ENCODE peak calls at places on chromosomes 1 and 21, in eight cellular contexts. One of them, this sample, is unnamed.

GRCh38 chr1:181150273-181150672 is 61.8 kb downstream of the IER5 start:
- DNase-seq in tibial artery: no peak
- DNase-seq in GM13977: no peak
- DNase-seq in IMR-90: no peak
- DNase-seq in left ventricle myocardium inferior: no peak
- DNase-seq in K562: no peak
- DNase-seq in GM06990: no peak
- DNase-seq in stomach: no peak
- DNase-seq in this sample: no peak

GRCh38 chr1:227935826-227936225 is 11.9 kb downstream of the WNT9A start:
- DNase-seq in tibial artery: no peak
- DNase-seq in IMR-90: no peak
- DNase-seq in left ventricle myocardium inferior: no peak
- DNase-seq in stomach: no peak
- DNase-seq in K562: no peak
- DNase-seq in GM13977: no peak
- DNase-seq in GM06990: no peak
- DNase-seq in this sample: no peak

GRCh38 chr21:45052960-45053359 is 21.4 kb upstream of the ADARB1 start:
- DNase-seq in left ventricle myocardium inferior: no peak
- DNase-seq in stomach: no peak
- DNase-seq in K562: no peak
- DNase-seq in GM13977: no peak
- DNase-seq in GM06990: no peak
- DNase-seq in IMR-90: no peak
- DNase-seq in tibial artery: no peak
- DNase-seq in this sample: no peak

GRCh38 chr1:2233997-2234761 is 6.1 kb downstream of the SKI start:
- DNase-seq in GM13977: peak; percentile 72
- DNase-seq in IMR-90: peak; percentile 87
- DNase-seq in stomach: peak; percentile 77
- DNase-seq in tibial artery: peak; percentile 97
- DNase-seq in K562: no peak
- DNase-seq in GM06990: no peak
- DNase-seq in left ventricle myocardium inferior: peak; percentile 89
- DNase-seq in this sample: peak; percentile 88

GRCh38 chr1:229466887-229467286 is 33.0 kb upstream of the ACTA1 start:
- DNase-seq in tibial artery: no peak
- DNase-seq in GM06990: no peak
- DNase-seq in K562: no peak
- DNase-seq in left ventricle myocardium inferior: no peak
- DNase-seq in IMR-90: no peak
- DNase-seq in GM13977: no peak
- DNase-seq in stomach: no peak
- DNase-seq in this sample: no peak

GRCh38 chr1:233897325-233898162 is 6.9 kb upstream of the SLC35F3 start:
- DNase-seq in IMR-90: no peak
- DNase-seq in tibial artery: no peak
- DNase-seq in GM13977: peak; percentile 58
- DNase-seq in K562: no peak
- DNase-seq in stomach: no peak
- DNase-seq in left ventricle myocardium inferior: no peak
- DNase-seq in GM06990: peak; percentile 41
- DNase-seq in this sample: no peak

GRCh38 chr1:230026139-230026538 is 40.9 kb upstream of the GALNT2 start:
- DNase-seq in K562: no peak
- DNase-seq in GM06990: no peak
- DNase-seq in stomach: no peak
- DNase-seq in IMR-90: no peak
- DNase-seq in left ventricle myocardium inferior: no peak
- DNase-seq in GM13977: no peak
- DNase-seq in tibial artery: no peak
- DNase-seq in this sample: no peak

GRCh38 chr1:226825037-226825745 is 45.2 kb upstream of the PSEN2 start:
- DNase-seq in tibial artery: no peak
- DNase-seq in left ventricle myocardium inferior: no peak
- DNase-seq in GM13977: peak; percentile 25
- DNase-seq in K562: no peak
- DNase-seq in stomach: no peak
- DNase-seq in GM06990: peak; percentile 57
- DNase-seq in IMR-90: no peak
- DNase-seq in this sample: no peak

GRCh38 chr1:201032408-201032807 is 8.9 kb upstream of the KIF21B start:
- DNase-seq in GM13977: no peak
- DNase-seq in stomach: no peak
- DNase-seq in IMR-90: no peak
- DNase-seq in tibial artery: no peak
- DNase-seq in K562: no peak
- DNase-seq in GM06990: no peak
- DNase-seq in left ventricle myocardium inferior: no peak
- DNase-seq in this sample: no peak

GRCh38 chr1:155038602-155039307 is 5.1 kb downstream of the DCST1 start:
- DNase-seq in GM13977: no peak
- DNase-seq in left ventricle myocardium inferior: no peak
- DNase-seq in K562: no peak
- DNase-seq in tibial artery: no peak
- DNase-seq in IMR-90: peak; percentile 19
- DNase-seq in stomach: peak; percentile 61
- DNase-seq in GM06990: no peak
- DNase-seq in this sample: peak; percentile 16

GRCh38 chr1:22500058-22500457 is 48.4 kb downstream of the ZBTB40 start:
- DNase-seq in tibial artery: no peak
- DNase-seq in stomach: no peak
- DNase-seq in K562: no peak
- DNase-seq in GM13977: no peak
- DNase-seq in left ventricle myocardium inferior: no peak
- DNase-seq in GM06990: no peak
- DNase-seq in IMR-90: no peak
- DNase-seq in this sample: no peak

GRCh38 chr1:54180666-54181360 is 19.0 kb downstream of the CYB5RL start:
- DNase-seq in K562: no peak
- DNase-seq in stomach: no peak
- DNase-seq in tibial artery: no peak
- DNase-seq in GM06990: no peak
- DNase-seq in GM13977: no peak
- DNase-seq in left ventricle myocardium inferior: no peak
- DNase-seq in IMR-90: no peak
- DNase-seq in this sample: no peak

GRCh38 chr21:39644069-39644468 is 31.3 kb downstream of the B3GALT5 start:
- DNase-seq in GM13977: no peak
- DNase-seq in GM06990: no peak
- DNase-seq in stomach: no peak
- DNase-seq in IMR-90: no peak
- DNase-seq in left ventricle myocardium inferior: no peak
- DNase-seq in tibial artery: no peak
- DNase-seq in K562: no peak
- DNase-seq in this sample: no peak

GRCh38 chr1:18373882-18374493 is 106.7 kb upstream of the KLHDC7A start:
- DNase-seq in IMR-90: no peak
- DNase-seq in K562: peak; percentile 72
- DNase-seq in stomach: no peak
- DNase-seq in GM06990: no peak
- DNase-seq in left ventricle myocardium inferior: no peak
- DNase-seq in GM13977: peak; percentile 50
- DNase-seq in tibial artery: no peak
- DNase-seq in this sample: no peak

GRCh38 chr1:234907585-234908457 is 220.8 kb downstream of the TOMM20 start:
- DNase-seq in stomach: no peak
- DNase-seq in left ventricle myocardium inferior: no peak
- DNase-seq in IMR-90: peak; percentile 79
- DNase-seq in GM13977: no peak
- DNase-seq in K562: no peak
- DNase-seq in tibial artery: no peak
- DNase-seq in GM06990: no peak
- DNase-seq in this sample: peak; percentile 67

GRCh38 chr21:44985441-44986401 is 45.9 kb downstream of the SLX9 start:
- DNase-seq in IMR-90: no peak
- DNase-seq in left ventricle myocardium inferior: peak; percentile 12
- DNase-seq in GM06990: no peak
- DNase-seq in tibial artery: peak; percentile 19
- DNase-seq in K562: no peak
- DNase-seq in GM13977: no peak
- DNase-seq in stomach: no peak
- DNase-seq in this sample: no peak

GRCh38 chr1:225812488-225813249 is 2.7 kb downstream of the EPHX1 start:
- DNase-seq in tibial artery: no peak
- DNase-seq in IMR-90: no peak
- DNase-seq in K562: no peak
- DNase-seq in GM13977: no peak
- DNase-seq in left ventricle myocardium inferior: no peak
- DNase-seq in stomach: no peak
- DNase-seq in GM06990: no peak
- DNase-seq in this sample: no peak

GRCh38 chr1:162304736-162305135 is 71.9 kb downstream of the SPATA46 start:
- DNase-seq in GM06990: no peak
- DNase-seq in left ventricle myocardium inferior: no peak
- DNase-seq in tibial artery: no peak
- DNase-seq in GM13977: no peak
- DNase-seq in IMR-90: no peak
- DNase-seq in stomach: no peak
- DNase-seq in K562: no peak
- DNase-seq in this sample: no peak

GRCh38 chr1:27508139-27508665 is 18.2 kb upstream of the WASF2 start:
- DNase-seq in left ventricle myocardium inferior: no peak
- DNase-seq in K562: peak; percentile 72
- DNase-seq in tibial artery: no peak
- DNase-seq in GM13977: no peak
- DNase-seq in stomach: no peak
- DNase-seq in GM06990: no peak
- DNase-seq in IMR-90: no peak
- DNase-seq in this sample: no peak

GRCh38 chr1:1093610-1093943 is 19.5 kb upstream of the RNF223 start:
- DNase-seq in stomach: no peak
- DNase-seq in tibial artery: peak; percentile 3
- DNase-seq in K562: no peak
- DNase-seq in GM06990: no peak
- DNase-seq in IMR-90: no peak
- DNase-seq in GM13977: no peak
- DNase-seq in left ventricle myocardium inferior: no peak
- DNase-seq in this sample: no peak

GRCh38 chr1:162649606-162650005 is 17.3 kb downstream of the DDR2 start:
- DNase-seq in left ventricle myocardium inferior: no peak
- DNase-seq in tibial artery: no peak
- DNase-seq in IMR-90: no peak
- DNase-seq in K562: no peak
- DNase-seq in GM13977: no peak
- DNase-seq in GM06990: no peak
- DNase-seq in stomach: no peak
- DNase-seq in this sample: no peak

GRCh38 chr1:184051138-184051484 is 419 bp upstream of the TSEN15 start:
- DNase-seq in left ventricle myocardium inferior: no peak
- DNase-seq in stomach: no peak
- DNase-seq in K562: no peak
- DNase-seq in GM13977: no peak
- DNase-seq in tibial artery: no peak
- DNase-seq in GM06990: no peak
- DNase-seq in IMR-90: no peak
- DNase-seq in this sample: no peak

GRCh38 chr21:43191971-43192370 is 23.2 kb downstream of the CRYAA start:
- DNase-seq in left ventricle myocardium inferior: no peak
- DNase-seq in stomach: no peak
- DNase-seq in GM06990: no peak
- DNase-seq in tibial artery: no peak
- DNase-seq in K562: no peak
- DNase-seq in GM13977: no peak
- DNase-seq in IMR-90: no peak
- DNase-seq in this sample: no peak

GRCh38 chr1:247078315-247079140 is at the start of gene ZNF670:
- DNase-seq in GM06990: peak; percentile 89
- DNase-seq in left ventricle myocardium inferior: peak; percentile 96
- DNase-seq in tibial artery: peak; percentile 98
- DNase-seq in IMR-90: peak; percentile 94
- DNase-seq in GM13977: peak; percentile 94
- DNase-seq in K562: peak; percentile 98
- DNase-seq in stomach: peak; percentile 96
- DNase-seq in this sample: peak; percentile 88
- TF ChIP-seq CTCF in GM06990: no peak
- TF ChIP-seq CTCF in left ventricle myocardium inferior: no peak
- TF ChIP-seq CTCF in tibial artery: no peak
- TF ChIP-seq CTCF in IMR-90: no peak
- TF ChIP-seq CTCF in GM13977: peak; percentile 0
- TF ChIP-seq CTCF in K562: peak; percentile 34
- TF ChIP-seq CTCF in stomach: no peak
- TF ChIP-seq CTCF in this sample: no peak

DNA sequence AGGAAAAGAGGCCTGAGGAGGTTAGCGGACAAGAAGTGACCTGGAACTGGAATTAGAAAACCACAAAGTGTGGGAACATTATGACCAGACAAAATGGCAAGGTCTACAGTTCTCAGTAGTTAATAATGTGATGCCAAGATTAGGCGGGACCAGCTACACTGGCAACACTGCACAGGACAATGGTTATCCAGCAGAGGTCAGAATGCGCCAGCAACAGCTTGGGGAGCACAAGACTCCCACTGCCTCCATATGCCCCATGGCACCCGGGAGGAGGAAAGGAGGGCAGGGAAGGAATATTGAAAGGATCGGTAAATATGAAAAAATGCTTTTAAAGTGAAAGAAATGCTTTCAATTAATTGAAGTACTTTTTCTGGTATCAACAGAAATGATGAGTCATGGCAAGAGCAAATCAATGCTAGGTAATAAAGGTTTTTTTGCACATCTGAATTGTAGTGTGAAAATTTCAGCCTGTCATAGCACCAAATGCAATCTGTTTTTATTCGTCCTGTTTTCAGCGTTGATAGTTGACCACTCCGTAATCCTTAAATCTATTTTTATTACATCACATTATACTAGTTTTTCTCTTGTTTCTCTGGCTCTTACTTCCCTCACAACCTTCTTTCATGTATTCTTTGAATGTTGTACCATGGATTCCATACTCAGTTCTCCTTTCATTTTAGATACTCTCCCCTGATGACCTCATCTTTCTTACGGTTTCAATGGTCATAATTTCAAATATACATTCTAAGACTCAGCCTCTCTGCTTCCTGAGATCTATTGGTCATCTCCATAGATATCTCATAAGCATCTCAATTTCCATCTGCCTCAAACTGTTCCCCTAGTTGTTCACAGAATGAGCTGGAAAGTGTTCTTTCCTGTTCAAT is 30.7 kb downstream of the VCAM1 start:
- DNase-seq in IMR-90: no peak
- DNase-seq in left ventricle myocardium inferior: no peak
- DNase-seq in K562: peak; percentile 17
- DNase-seq in tibial artery: no peak
- DNase-seq in GM06990: no peak
- DNase-seq in stomach: no peak
- DNase-seq in GM13977: peak; percentile 10
- DNase-seq in this sample: no peak
- TF ChIP-seq CTCF in IMR-90: no peak
- TF ChIP-seq CTCF in left ventricle myocardium inferior: no peak
- TF ChIP-seq CTCF in K562: peak; percentile 51
- TF ChIP-seq CTCF in tibial artery: no peak
- TF ChIP-seq CTCF in GM06990: no peak
- TF ChIP-seq CTCF in stomach: no peak
- TF ChIP-seq CTCF in GM13977: no peak
- TF ChIP-seq CTCF in this sample: no peak

GRCh38 chr1:231814536-231814935 is 187.9 kb downstream of the DISC1 start:
- DNase-seq in stomach: no peak
- DNase-seq in GM06990: no peak
- DNase-seq in tibial artery: no peak
- DNase-seq in GM13977: no peak
- DNase-seq in left ventricle myocardium inferior: no peak
- DNase-seq in K562: no peak
- DNase-seq in IMR-90: no peak
- DNase-seq in this sample: no peak
- TF ChIP-seq CTCF in stomach: no peak
- TF ChIP-seq CTCF in GM06990: no peak
- TF ChIP-seq CTCF in tibial artery: no peak
- TF ChIP-seq CTCF in GM13977: no peak
- TF ChIP-seq CTCF in left ventricle myocardium inferior: no peak
- TF ChIP-seq CTCF in K562: no peak
- TF ChIP-seq CTCF in IMR-90: no peak
- TF ChIP-seq CTCF in this sample: no peak

GRCh38 chr21:18204931-18205330 is 39.7 kb upstream of the CHODL start:
- DNase-seq in GM13977: no peak
- DNase-seq in GM06990: no peak
- DNase-seq in K562: no peak
- DNase-seq in left ventricle myocardium inferior: no peak
- DNase-seq in IMR-90: no peak
- DNase-seq in stomach: no peak
- DNase-seq in tibial artery: no peak
- DNase-seq in this sample: no peak
- TF ChIP-seq CTCF in GM13977: no peak
- TF ChIP-seq CTCF in GM06990: no peak
- TF ChIP-seq CTCF in K562: no peak
- TF ChIP-seq CTCF in left ventricle myocardium inferior: peak; percentile 19
- TF ChIP-seq CTCF in IMR-90: no peak
- TF ChIP-seq CTCF in stomach: no peak
- TF ChIP-seq CTCF in tibial artery: no peak
- TF ChIP-seq CTCF in this sample: no peak